ENCODE peak calls at places on chromosomes 11 and 22, in eight cellular contexts. L, Q, O, E, D, B, Y and V are unnamed samples.

GRCh38 chr22:48694296-48694883 is 1133.3 kb downstream of the BRD1 start:
- DNase-seq in L (no peak), D (no peak), Q (no peak), O (no peak), B (no peak), E (no peak), Y (no peak), V (no peak)

GRCh38 chr11:74007691-74008372 is 1.1 kb downstream of the UCP3 start:
- DNase-seq in O (no peak), E (no peak), Y (no peak), Q (no peak), L (no peak), D (no peak), B (peak), V (no peak)

GRCh38 chr11:64120951-64121569 is 44.9 kb downstream of the MACROD1 start:
- DNase-seq in B (no peak), O (no peak), Q (peak), L (no peak), E (no peak), D (peak), Y (no peak), V (no peak)

GRCh38 chr11:25520459-25520858 is 811.5 kb upstream of the ANO3 start:
- DNase-seq in B (no peak), Y (no peak), E (no peak), Q (no peak), L (no peak), D (no peak), O (no peak), V (no peak)

GRCh38 chr11:2990617-2991476 is 1.3 kb downstream of the NAP1L4 start:
- DNase-seq in D (peak), Y (no peak), O (peak), L (peak), Q (peak), B (peak), E (no peak), V (no peak)

GRCh38 chr22:20904008-20904979 is 12.9 kb upstream of the CRKL start:
- DNase-seq in E (no peak), Y (peak), Q (no peak), B (peak), O (no peak), D (peak), L (no peak), V (no peak)

GRCh38 chr11:64790205-64791095 is 12.1 kb upstream of the SF1 start:
- DNase-seq in D (no peak), L (no peak), Q (no peak), Y (no peak), E (no peak), O (no peak), B (peak), V (no peak)

GRCh38 chr11:27770576-27770975 is 70.3 kb upstream of the BDNF start:
- DNase-seq in Y (no peak), Q (no peak), L (no peak), D (peak), B (no peak), E (no peak), O (no peak), V (no peak)

GRCh38 chr11:130874955-130875531 is 41.2 kb downstream of the SNX19 start:
- DNase-seq in O (no peak), D (no peak), E (no peak), Y (no peak), Q (no peak), B (no peak), L (no peak), V (no peak)

GRCh38 chr11:73991471-73992006 is 8.9 kb upstream of the UCP2 start:
- DNase-seq in D (no peak), Y (no peak), E (no peak), B (peak), Q (no peak), O (no peak), L (no peak), V (no peak)

GRCh38 chr11:77801477-77801876 is 19.0 kb downstream of the RSF1 start:
- DNase-seq in Y (no peak), L (no peak), D (peak), Q (no peak), O (no peak), E (no peak), B (no peak), V (no peak)

GRCh38 chr11:68441466-68442230 is 18.9 kb upstream of the PPP6R3 start:
- DNase-seq in L (no peak), B (no peak), E (no peak), D (peak), Q (no peak), Y (no peak), O (no peak), V (no peak)

GRCh38 chr11:70508231-70508480 is 109.8 kb downstream of the CTTN start:
- DNase-seq in L (no peak), E (no peak), Q (no peak), D (no peak), O (no peak), Y (no peak), B (peak), V (no peak)

GRCh38 chr11:12200359-12201015 is 90.1 kb downstream of the MICAL2 start:
- DNase-seq in B (no peak), L (peak), Q (peak), O (peak), D (peak), Y (no peak), E (no peak), V (no peak)

GRCh38 chr11:78893996-78894395 is 319.3 kb upstream of the NARS2 start:
- DNase-seq in E (no peak), Q (no peak), D (no peak), B (no peak), Y (no peak), L (no peak), O (no peak), V (no peak)

GRCh38 chr22:26847816-26848215 is 190.4 kb downstream of the MIAT start:
- DNase-seq in D (no peak), E (no peak), Q (no peak), B (no peak), O (no peak), L (no peak), Y (no peak), V (no peak)

GRCh38 chr11:57761301-57762234 is at the start of gene CTNND1:
- DNase-seq in O (peak), L (no peak), E (peak), B (peak), Q (peak), Y (peak), D (peak), V (peak)

GRCh38 chr22:32324505-32325415 is 32.9 kb upstream of the RFPL3 start:
- DNase-seq in O (no peak), E (no peak), D (no peak), B (peak), L (no peak), Q (no peak), Y (no peak), V (no peak)

GRCh38 chr11:6253196-6253595 is 6.4 kb upstream of the CCKBR start:
- DNase-seq in D (no peak), Q (no peak), L (no peak), E (no peak), O (no peak), B (no peak), Y (no peak), V (no peak)

GRCh38 chr11:405323-405975 is 9.3 kb downstream of the SIGIRR start:
- DNase-seq in D (no peak), B (no peak), L (no peak), E (peak), Q (no peak), O (no peak), Y (no peak), V (no peak)

GRCh38 chr11:118530180-118530682 is 761 bp upstream of the TMEM25 start:
- DNase-seq in O (no peak), L (no peak), D (peak), B (no peak), Q (peak), Y (no peak), E (no peak), V (no peak)

GRCh38 chr11:17250561-17251350 is 25.8 kb upstream of the NUCB2 start:
- DNase-seq in O (no peak), Y (no peak), Q (no peak), B (no peak), D (peak), L (no peak), E (no peak), V (no peak)

GRCh38 chr11:12111482-12112149 is 1.2 kb downstream of the MICAL2 start:
- DNase-seq in Y (no peak), O (no peak), L (no peak), D (no peak), B (no peak), E (no peak), Q (no peak), V (no peak)

GRCh38 chr11:72720047-72720446 is 32.2 kb downstream of the ARAP1 start:
- DNase-seq in O (no peak), Q (no peak), B (no peak), E (no peak), Y (no peak), L (no peak), D (no peak), V (no peak)

GRCh38 chr22:49396817-49397216 is 430.9 kb downstream of the BRD1 start:
- DNase-seq in Y (no peak), Q (no peak), B (no peak), L (no peak), E (no peak), D (no peak), O (no peak), V (no peak)

GRCh38 chr11:31974737-31975136 is 116.1 kb upstream of the RCN1 start:
- DNase-seq in Y (no peak), O (no peak), Q (no peak), D (peak), B (no peak), E (no peak), L (no peak), V (no peak)

GRCh38 chr11:16012125-16012751 is 344.1 kb downstream of the SOX6 start:
- DNase-seq in E (no peak), Q (no peak), B (no peak), O (no peak), L (no peak), D (no peak), Y (no peak), V (no peak)